ENCODE peak calls at places on chromosomes 3 and 15, in ten cellular contexts. One of them, this sample, is unnamed.

GRCh38 chr3:194489736-194490612 is 3.2 kb upstream of the ATP13A3 start:
- DNase-seq in activated CD8-positive, alpha-beta T cell treated with anti-CD3 and anti-CD28 coated beads for 36 hours: peak; percentile 38
- DNase-seq in EL: peak; percentile 51
- DNase-seq in NCI-H1105: no peak
- DNase-seq in NCI-H1092: no peak
- DNase-seq in posterior vena cava: no peak
- DNase-seq in naive thymus-derived CD8-positive, alpha-beta T cell: no peak
- DNase-seq in activated naive CD8-positive, alpha-beta T cell treated with anti-CD3 and anti-CD28 coated beads for 36 hours: no peak
- DNase-seq in ascending aorta: no peak
- DNase-seq in IMR-90: peak; percentile 62
- DNase-seq in this sample: peak; percentile 68

GRCh38 chr3:59839283-59839682 is 789.5 kb upstream of the CFAP20DC start:
- DNase-seq in activated CD8-positive, alpha-beta T cell treated with anti-CD3 and anti-CD28 coated beads for 36 hours: no peak
- DNase-seq in EL: peak; percentile 23
- DNase-seq in NCI-H1105: no peak
- DNase-seq in NCI-H1092: no peak
- DNase-seq in posterior vena cava: no peak
- DNase-seq in naive thymus-derived CD8-positive, alpha-beta T cell: no peak
- DNase-seq in activated naive CD8-positive, alpha-beta T cell treated with anti-CD3 and anti-CD28 coated beads for 36 hours: no peak
- DNase-seq in ascending aorta: no peak
- DNase-seq in IMR-90: peak; percentile 79
- DNase-seq in this sample: peak; percentile 26

GRCh38 chr15:59276225-59277178 is 69.9 kb downstream of the LDHAL6B start:
- DNase-seq in activated CD8-positive, alpha-beta T cell treated with anti-CD3 and anti-CD28 coated beads for 36 hours: no peak
- DNase-seq in EL: no peak
- DNase-seq in NCI-H1105: no peak
- DNase-seq in NCI-H1092: no peak
- DNase-seq in posterior vena cava: no peak
- DNase-seq in naive thymus-derived CD8-positive, alpha-beta T cell: no peak
- DNase-seq in activated naive CD8-positive, alpha-beta T cell treated with anti-CD3 and anti-CD28 coated beads for 36 hours: no peak
- DNase-seq in ascending aorta: no peak
- DNase-seq in IMR-90: no peak
- DNase-seq in this sample: peak; percentile 59

GRCh38 chr15:51095681-51096331 is 1.1 kb upstream of the TNFAIP8L3 start:
- DNase-seq in activated CD8-positive, alpha-beta T cell treated with anti-CD3 and anti-CD28 coated beads for 36 hours: no peak
- DNase-seq in EL: no peak
- DNase-seq in NCI-H1105: no peak
- DNase-seq in NCI-H1092: no peak
- DNase-seq in posterior vena cava: no peak
- DNase-seq in naive thymus-derived CD8-positive, alpha-beta T cell: no peak
- DNase-seq in activated naive CD8-positive, alpha-beta T cell treated with anti-CD3 and anti-CD28 coated beads for 36 hours: no peak
- DNase-seq in ascending aorta: no peak
- DNase-seq in IMR-90: no peak
- DNase-seq in this sample: no peak

GRCh38 chr15:90001062-90001682 is at the start of gene ZNF710:
- DNase-seq in activated CD8-positive, alpha-beta T cell treated with anti-CD3 and anti-CD28 coated beads for 36 hours: peak; percentile 47
- DNase-seq in EL: peak; percentile 64
- DNase-seq in NCI-H1105: no peak
- DNase-seq in NCI-H1092: peak; percentile 51
- DNase-seq in posterior vena cava: peak; percentile 84
- DNase-seq in naive thymus-derived CD8-positive, alpha-beta T cell: peak; percentile 48
- DNase-seq in activated naive CD8-positive, alpha-beta T cell treated with anti-CD3 and anti-CD28 coated beads for 36 hours: peak; percentile 24
- DNase-seq in ascending aorta: no peak
- DNase-seq in IMR-90: peak; percentile 66
- DNase-seq in this sample: peak; percentile 60

GRCh38 chr3:161372321-161373260 is 1.3 kb upstream of the SPTSSB start:
- DNase-seq in activated CD8-positive, alpha-beta T cell treated with anti-CD3 and anti-CD28 coated beads for 36 hours: peak; percentile 42
- DNase-seq in EL: peak; percentile 34
- DNase-seq in NCI-H1105: peak; percentile 91
- DNase-seq in NCI-H1092: peak; percentile 55
- DNase-seq in posterior vena cava: no peak
- DNase-seq in naive thymus-derived CD8-positive, alpha-beta T cell: peak; percentile 39
- DNase-seq in activated naive CD8-positive, alpha-beta T cell treated with anti-CD3 and anti-CD28 coated beads for 36 hours: peak; percentile 19
- DNase-seq in ascending aorta: no peak
- DNase-seq in IMR-90: no peak
- DNase-seq in this sample: peak; percentile 20

GRCh38 chr15:90660195-90660995 is 56.8 kb upstream of the BLM start:
- DNase-seq in activated CD8-positive, alpha-beta T cell treated with anti-CD3 and anti-CD28 coated beads for 36 hours: peak; percentile 90
- DNase-seq in EL: peak; percentile 96
- DNase-seq in NCI-H1105: no peak
- DNase-seq in NCI-H1092: no peak
- DNase-seq in posterior vena cava: peak; percentile 95
- DNase-seq in naive thymus-derived CD8-positive, alpha-beta T cell: peak; percentile 42
- DNase-seq in activated naive CD8-positive, alpha-beta T cell treated with anti-CD3 and anti-CD28 coated beads for 36 hours: peak; percentile 82
- DNase-seq in ascending aorta: peak; percentile 45
- DNase-seq in IMR-90: peak; percentile 91
- DNase-seq in this sample: peak; percentile 98

GRCh38 chr3:189646902-189647542 is 15.8 kb downstream of the TP63 start:
- DNase-seq in activated CD8-positive, alpha-beta T cell treated with anti-CD3 and anti-CD28 coated beads for 36 hours: no peak
- DNase-seq in EL: no peak
- DNase-seq in NCI-H1105: no peak
- DNase-seq in NCI-H1092: peak; percentile 3
- DNase-seq in posterior vena cava: no peak
- DNase-seq in naive thymus-derived CD8-positive, alpha-beta T cell: no peak
- DNase-seq in activated naive CD8-positive, alpha-beta T cell treated with anti-CD3 and anti-CD28 coated beads for 36 hours: no peak
- DNase-seq in ascending aorta: no peak
- DNase-seq in IMR-90: no peak
- DNase-seq in this sample: no peak

GRCh38 chr3:178382388-178383061 is 153.7 kb upstream of the KCNMB2 start:
- DNase-seq in activated CD8-positive, alpha-beta T cell treated with anti-CD3 and anti-CD28 coated beads for 36 hours: no peak
- DNase-seq in EL: peak; percentile 98
- DNase-seq in NCI-H1105: no peak
- DNase-seq in NCI-H1092: no peak
- DNase-seq in posterior vena cava: no peak
- DNase-seq in naive thymus-derived CD8-positive, alpha-beta T cell: no peak
- DNase-seq in activated naive CD8-positive, alpha-beta T cell treated with anti-CD3 and anti-CD28 coated beads for 36 hours: no peak
- DNase-seq in ascending aorta: no peak
- DNase-seq in IMR-90: peak; percentile 95
- DNase-seq in this sample: peak; percentile 96

GRCh38 chr3:50139718-50140423 is 15.3 kb upstream of the SEMA3F start:
- DNase-seq in activated CD8-positive, alpha-beta T cell treated with anti-CD3 and anti-CD28 coated beads for 36 hours: no peak
- DNase-seq in EL: no peak
- DNase-seq in NCI-H1105: no peak
- DNase-seq in NCI-H1092: peak; percentile 25
- DNase-seq in posterior vena cava: no peak
- DNase-seq in naive thymus-derived CD8-positive, alpha-beta T cell: no peak
- DNase-seq in activated naive CD8-positive, alpha-beta T cell treated with anti-CD3 and anti-CD28 coated beads for 36 hours: no peak
- DNase-seq in ascending aorta: no peak
- DNase-seq in IMR-90: no peak
- DNase-seq in this sample: no peak

GRCh38 chr3:188008582-188009213 is 145.3 kb upstream of the LPP start:
- DNase-seq in activated CD8-positive, alpha-beta T cell treated with anti-CD3 and anti-CD28 coated beads for 36 hours: no peak
- DNase-seq in EL: no peak
- DNase-seq in NCI-H1105: no peak
- DNase-seq in NCI-H1092: no peak
- DNase-seq in posterior vena cava: no peak
- DNase-seq in naive thymus-derived CD8-positive, alpha-beta T cell: no peak
- DNase-seq in activated naive CD8-positive, alpha-beta T cell treated with anti-CD3 and anti-CD28 coated beads for 36 hours: no peak
- DNase-seq in ascending aorta: no peak
- DNase-seq in IMR-90: no peak
- DNase-seq in this sample: no peak

GRCh38 chr3:150582620-150583019 is 20.5 kb upstream of the SELENOT start:
- DNase-seq in activated CD8-positive, alpha-beta T cell treated with anti-CD3 and anti-CD28 coated beads for 36 hours: no peak
- DNase-seq in EL: no peak
- DNase-seq in NCI-H1105: no peak
- DNase-seq in NCI-H1092: no peak
- DNase-seq in posterior vena cava: no peak
- DNase-seq in naive thymus-derived CD8-positive, alpha-beta T cell: no peak
- DNase-seq in activated naive CD8-positive, alpha-beta T cell treated with anti-CD3 and anti-CD28 coated beads for 36 hours: no peak
- DNase-seq in ascending aorta: no peak
- DNase-seq in IMR-90: no peak
- DNase-seq in this sample: no peak

GRCh38 chr3:166123576-166123975 is 286.4 kb upstream of the BCHE start:
- DNase-seq in activated CD8-positive, alpha-beta T cell treated with anti-CD3 and anti-CD28 coated beads for 36 hours: no peak
- DNase-seq in EL: no peak
- DNase-seq in NCI-H1105: no peak
- DNase-seq in NCI-H1092: no peak
- DNase-seq in posterior vena cava: no peak
- DNase-seq in naive thymus-derived CD8-positive, alpha-beta T cell: no peak
- DNase-seq in activated naive CD8-positive, alpha-beta T cell treated with anti-CD3 and anti-CD28 coated beads for 36 hours: no peak
- DNase-seq in ascending aorta: no peak
- DNase-seq in IMR-90: peak; percentile 12
- DNase-seq in this sample: peak; percentile 61

GRCh38 chr3:129934234-129935123 is 40.0 kb upstream of the TRH start:
- DNase-seq in activated CD8-positive, alpha-beta T cell treated with anti-CD3 and anti-CD28 coated beads for 36 hours: peak; percentile 48
- DNase-seq in EL: peak; percentile 32
- DNase-seq in NCI-H1105: peak; percentile 49
- DNase-seq in NCI-H1092: no peak
- DNase-seq in posterior vena cava: no peak
- DNase-seq in naive thymus-derived CD8-positive, alpha-beta T cell: peak; percentile 42
- DNase-seq in activated naive CD8-positive, alpha-beta T cell treated with anti-CD3 and anti-CD28 coated beads for 36 hours: no peak
- DNase-seq in ascending aorta: no peak
- DNase-seq in IMR-90: peak; percentile 16
- DNase-seq in this sample: peak; percentile 32

GRCh38 chr15:52392008-52392687 is 96.5 kb upstream of the MYO5C start:
- DNase-seq in activated CD8-positive, alpha-beta T cell treated with anti-CD3 and anti-CD28 coated beads for 36 hours: no peak
- DNase-seq in EL: peak; percentile 76
- DNase-seq in NCI-H1105: no peak
- DNase-seq in NCI-H1092: no peak
- DNase-seq in posterior vena cava: no peak
- DNase-seq in naive thymus-derived CD8-positive, alpha-beta T cell: no peak
- DNase-seq in activated naive CD8-positive, alpha-beta T cell treated with anti-CD3 and anti-CD28 coated beads for 36 hours: no peak
- DNase-seq in ascending aorta: no peak
- DNase-seq in IMR-90: peak; percentile 45
- DNase-seq in this sample: peak; percentile 90

GRCh38 chr15:89999676-90000174 is 1.4 kb upstream of the ZNF710 start:
- DNase-seq in activated CD8-positive, alpha-beta T cell treated with anti-CD3 and anti-CD28 coated beads for 36 hours: no peak
- DNase-seq in EL: peak; percentile 72
- DNase-seq in NCI-H1105: no peak
- DNase-seq in NCI-H1092: no peak
- DNase-seq in posterior vena cava: no peak
- DNase-seq in naive thymus-derived CD8-positive, alpha-beta T cell: no peak
- DNase-seq in activated naive CD8-positive, alpha-beta T cell treated with anti-CD3 and anti-CD28 coated beads for 36 hours: no peak
- DNase-seq in ascending aorta: no peak
- DNase-seq in IMR-90: peak; percentile 9
- DNase-seq in this sample: no peak

GRCh38 chr3:146184616-146185015 is 23.6 kb upstream of the PLOD2 start:
- DNase-seq in activated CD8-positive, alpha-beta T cell treated with anti-CD3 and anti-CD28 coated beads for 36 hours: no peak
- DNase-seq in EL: no peak
- DNase-seq in NCI-H1105: peak; percentile 9
- DNase-seq in NCI-H1092: no peak
- DNase-seq in posterior vena cava: no peak
- DNase-seq in naive thymus-derived CD8-positive, alpha-beta T cell: no peak
- DNase-seq in activated naive CD8-positive, alpha-beta T cell treated with anti-CD3 and anti-CD28 coated beads for 36 hours: no peak
- DNase-seq in ascending aorta: no peak
- DNase-seq in IMR-90: peak; percentile 45
- DNase-seq in this sample: peak; percentile 76

GRCh38 chr15:69648215-69648614 is 195.6 kb downstream of the RPLP1 start:
- DNase-seq in activated CD8-positive, alpha-beta T cell treated with anti-CD3 and anti-CD28 coated beads for 36 hours: no peak
- DNase-seq in EL: no peak
- DNase-seq in NCI-H1105: peak; percentile 92
- DNase-seq in NCI-H1092: peak; percentile 37
- DNase-seq in posterior vena cava: no peak
- DNase-seq in naive thymus-derived CD8-positive, alpha-beta T cell: no peak
- DNase-seq in activated naive CD8-positive, alpha-beta T cell treated with anti-CD3 and anti-CD28 coated beads for 36 hours: no peak
- DNase-seq in ascending aorta: no peak
- DNase-seq in IMR-90: no peak
- DNase-seq in this sample: no peak

GRCh38 chr3:137035631-137036030 is 77.8 kb downstream of the IL20RB start:
- DNase-seq in activated CD8-positive, alpha-beta T cell treated with anti-CD3 and anti-CD28 coated beads for 36 hours: peak; percentile 15
- DNase-seq in EL: peak; percentile 31
- DNase-seq in NCI-H1105: no peak
- DNase-seq in NCI-H1092: no peak
- DNase-seq in posterior vena cava: no peak
- DNase-seq in naive thymus-derived CD8-positive, alpha-beta T cell: no peak
- DNase-seq in activated naive CD8-positive, alpha-beta T cell treated with anti-CD3 and anti-CD28 coated beads for 36 hours: no peak
- DNase-seq in ascending aorta: no peak
- DNase-seq in IMR-90: peak; percentile 19
- DNase-seq in this sample: peak; percentile 49

GRCh38 chr3:195900426-195901355 is 7.7 kb downstream of the TNK2 start:
- DNase-seq in activated CD8-positive, alpha-beta T cell treated with anti-CD3 and anti-CD28 coated beads for 36 hours: peak; percentile 66
- DNase-seq in EL: peak; percentile 38
- DNase-seq in NCI-H1105: no peak
- DNase-seq in NCI-H1092: no peak
- DNase-seq in posterior vena cava: peak; percentile 91
- DNase-seq in naive thymus-derived CD8-positive, alpha-beta T cell: peak; percentile 27
- DNase-seq in activated naive CD8-positive, alpha-beta T cell treated with anti-CD3 and anti-CD28 coated beads for 36 hours: peak; percentile 48
- DNase-seq in ascending aorta: no peak
- DNase-seq in IMR-90: peak; percentile 54
- DNase-seq in this sample: peak; percentile 95

GRCh38 chr15:51739056-51739455 is 1.6 kb upstream of the LYSMD2 start:
- DNase-seq in activated CD8-positive, alpha-beta T cell treated with anti-CD3 and anti-CD28 coated beads for 36 hours: no peak
- DNase-seq in EL: no peak
- DNase-seq in NCI-H1105: no peak
- DNase-seq in NCI-H1092: no peak
- DNase-seq in posterior vena cava: no peak
- DNase-seq in naive thymus-derived CD8-positive, alpha-beta T cell: no peak
- DNase-seq in activated naive CD8-positive, alpha-beta T cell treated with anti-CD3 and anti-CD28 coated beads for 36 hours: no peak
- DNase-seq in ascending aorta: no peak
- DNase-seq in IMR-90: no peak
- DNase-seq in this sample: no peak

GRCh38 chr3:13540332-13540995 is 8.5 kb upstream of the FBLN2 start:
- DNase-seq in activated CD8-positive, alpha-beta T cell treated with anti-CD3 and anti-CD28 coated beads for 36 hours: no peak
- DNase-seq in EL: peak; percentile 35
- DNase-seq in NCI-H1105: no peak
- DNase-seq in NCI-H1092: no peak
- DNase-seq in posterior vena cava: no peak
- DNase-seq in naive thymus-derived CD8-positive, alpha-beta T cell: no peak
- DNase-seq in activated naive CD8-positive, alpha-beta T cell treated with anti-CD3 and anti-CD28 coated beads for 36 hours: no peak
- DNase-seq in ascending aorta: no peak
- DNase-seq in IMR-90: no peak
- DNase-seq in this sample: no peak

GRCh38 chr3:69276884-69277283 is 109.0 kb downstream of the FRMD4B start:
- DNase-seq in activated CD8-positive, alpha-beta T cell treated with anti-CD3 and anti-CD28 coated beads for 36 hours: no peak
- DNase-seq in EL: no peak
- DNase-seq in NCI-H1105: no peak
- DNase-seq in NCI-H1092: no peak
- DNase-seq in posterior vena cava: no peak
- DNase-seq in naive thymus-derived CD8-positive, alpha-beta T cell: no peak
- DNase-seq in activated naive CD8-positive, alpha-beta T cell treated with anti-CD3 and anti-CD28 coated beads for 36 hours: no peak
- DNase-seq in ascending aorta: no peak
- DNase-seq in IMR-90: no peak
- DNase-seq in this sample: no peak

GRCh38 chr15:62950455-62950854 is 92.1 kb upstream of the TPM1 start:
- DNase-seq in activated CD8-positive, alpha-beta T cell treated with anti-CD3 and anti-CD28 coated beads for 36 hours: no peak
- DNase-seq in EL: no peak
- DNase-seq in NCI-H1105: no peak
- DNase-seq in NCI-H1092: no peak
- DNase-seq in posterior vena cava: no peak
- DNase-seq in naive thymus-derived CD8-positive, alpha-beta T cell: no peak
- DNase-seq in activated naive CD8-positive, alpha-beta T cell treated with anti-CD3 and anti-CD28 coated beads for 36 hours: no peak
- DNase-seq in ascending aorta: no peak
- DNase-seq in IMR-90: no peak
- DNase-seq in this sample: no peak

GRCh38 chr3:53496984-53497383 is 2.6 kb downstream of the CACNA1D start:
- DNase-seq in activated CD8-positive, alpha-beta T cell treated with anti-CD3 and anti-CD28 coated beads for 36 hours: no peak
- DNase-seq in EL: no peak
- DNase-seq in NCI-H1105: no peak
- DNase-seq in NCI-H1092: no peak
- DNase-seq in posterior vena cava: no peak
- DNase-seq in naive thymus-derived CD8-positive, alpha-beta T cell: no peak
- DNase-seq in activated naive CD8-positive, alpha-beta T cell treated with anti-CD3 and anti-CD28 coated beads for 36 hours: no peak
- DNase-seq in ascending aorta: no peak
- DNase-seq in IMR-90: no peak
- DNase-seq in this sample: no peak

GRCh38 chr3:105647047-105647446 is 221.8 kb downstream of the CBLB start:
- DNase-seq in activated CD8-positive, alpha-beta T cell treated with anti-CD3 and anti-CD28 coated beads for 36 hours: peak; percentile 12
- DNase-seq in EL: peak; percentile 91
- DNase-seq in NCI-H1105: peak; percentile 5
- DNase-seq in NCI-H1092: no peak
- DNase-seq in posterior vena cava: no peak
- DNase-seq in naive thymus-derived CD8-positive, alpha-beta T cell: no peak
- DNase-seq in activated naive CD8-positive, alpha-beta T cell treated with anti-CD3 and anti-CD28 coated beads for 36 hours: no peak
- DNase-seq in ascending aorta: no peak
- DNase-seq in IMR-90: peak; percentile 96
- DNase-seq in this sample: peak; percentile 94

GRCh38 chr15:72005483-72005882 is 112.5 kb downstream of the MYO9A start:
- DNase-seq in activated CD8-positive, alpha-beta T cell treated with anti-CD3 and anti-CD28 coated beads for 36 hours: no peak
- DNase-seq in EL: no peak
- DNase-seq in NCI-H1105: no peak
- DNase-seq in NCI-H1092: no peak
- DNase-seq in posterior vena cava: no peak
- DNase-seq in naive thymus-derived CD8-positive, alpha-beta T cell: no peak
- DNase-seq in activated naive CD8-positive, alpha-beta T cell treated with anti-CD3 and anti-CD28 coated beads for 36 hours: no peak
- DNase-seq in ascending aorta: no peak
- DNase-seq in IMR-90: no peak
- DNase-seq in this sample: no peak

GRCh38 chr3:123412076-123412475 is 36.8 kb downstream of the ADCY5 start:
- DNase-seq in activated CD8-positive, alpha-beta T cell treated with anti-CD3 and anti-CD28 coated beads for 36 hours: no peak
- DNase-seq in EL: no peak
- DNase-seq in NCI-H1105: no peak
- DNase-seq in NCI-H1092: no peak
- DNase-seq in posterior vena cava: no peak
- DNase-seq in naive thymus-derived CD8-positive, alpha-beta T cell: no peak
- DNase-seq in activated naive CD8-positive, alpha-beta T cell treated with anti-CD3 and anti-CD28 coated beads for 36 hours: no peak
- DNase-seq in ascending aorta: no peak
- DNase-seq in IMR-90: no peak
- DNase-seq in this sample: no peak

This sample was measured in M059J.